ENCODE peak calls at places on chromosomes 13 and 19, in eight cellular contexts. V, P, B, I, O, T, W and J are unnamed samples. For H3K36me3, the result is how much of the 10 kb centered on the place peaks cover.

GRCh38 chr19:8251025-8251472 is 41.9 kb downstream of the CERS4 start:
- DNase-seq in I (peak), B (peak), O (peak), W (no peak), P (no peak), T (peak), V (peak), J (no peak)

GRCh38 chr19:43809762-43810696 is 7.8 kb upstream of the LYPD5 start:
- DNase-seq in O (no peak), W (peak), V (peak), T (no peak), B (no peak), I (no peak), P (peak), J (no peak)

GRCh38 chr13:75607447-75607846 is 28.7 kb upstream of the LMO7 start:
- DNase-seq in V (no peak), W (no peak), O (no peak), P (no peak), B (no peak), I (no peak), T (no peak), J (no peak)

GRCh38 chr19:9848761-9849160 is 13.6 kb downstream of the PIN1 start:
- DNase-seq in T (no peak), I (no peak), W (no peak), P (no peak), V (no peak), O (no peak), B (no peak), J (no peak)

GRCh38 chr19:11736696-11737095 is 2.0 kb downstream of the ZNF823 start:
- DNase-seq in I (no peak), W (peak), O (peak), T (peak), P (peak), B (peak), V (peak), J (no peak)

GRCh38 chr13:41746259-41746658 is 214.7 kb downstream of the VWA8 start:
- DNase-seq in V (peak), B (peak), I (no peak), O (no peak), P (no peak), T (no peak), W (peak), J (no peak)

GRCh38 chr19:33449799-33450198 is 71.8 kb downstream of the PEPD start:
- DNase-seq in I (no peak), B (no peak), O (no peak), V (no peak), T (no peak), W (no peak), P (no peak), J (no peak)

GRCh38 chr13:79593611-79594275 is 112.8 kb downstream of the NDFIP2 start:
- DNase-seq in V (peak), B (peak), I (no peak), P (no peak), T (no peak), O (no peak), W (peak), J (no peak)

GRCh38 chr13:47426126-47426849 is 529.4 kb upstream of the HTR2A start:
- DNase-seq in P (no peak), V (peak), T (peak), B (peak), W (peak), I (no peak), O (peak), J (no peak)

GRCh38 chr13:48043789-48044503 is 6.4 kb downstream of the NUDT15 start:
- DNase-seq in V (peak), W (peak), T (no peak), O (no peak), P (no peak), B (no peak), I (no peak), J (no peak)

GRCh38 chr19:38781058-38781457 is 7.7 kb upstream of the LGALS7 start:
- DNase-seq in W (no peak), P (no peak), I (no peak), B (no peak), T (no peak), O (no peak), V (no peak), J (no peak)

GRCh38 chr19:44891016-44891882 is at the start of gene TOMM40:
- DNase-seq in T (no peak), V (peak), I (peak), B (peak), P (no peak), W (peak), O (peak), J (peak)

GRCh38 chr13:31045621-31046081 is 113.2 kb downstream of the TEX26 start:
- DNase-seq in O (no peak), P (peak), I (no peak), B (peak), W (peak), T (peak), V (peak), J (peak)

GRCh38 chr19:33376423-33376822 is 2.9 kb downstream of the CEBPG start:
- DNase-seq in W (peak), B (peak), V (peak), I (peak), P (peak), O (peak), T (peak), J (no peak)

GRCh38 chr13:62092949-62093348 is 677.3 kb upstream of the PCDH20 start:
- DNase-seq in I (no peak), W (no peak), O (no peak), P (no peak), B (no peak), V (no peak), T (no peak), J (no peak)

GRCh38 chr19:17950310-17951150 is 16.4 kb upstream of the KCNN1 start:
- DNase-seq in P (no peak), I (no peak), V (no peak), O (peak), T (no peak), B (no peak), W (no peak), J (peak)

GRCh38 chr13:110471156-110471832 is 90.2 kb downstream of the RAB20 start:
- DNase-seq in V (no peak), O (no peak), W (no peak), P (no peak), T (no peak), I (no peak), B (no peak), J (no peak)

GRCh38 chr13:97866346-97866745 is 87.1 kb upstream of the IPO5 start:
- DNase-seq in O (no peak), T (no peak), W (no peak), B (no peak), I (no peak), P (no peak), V (no peak), J (no peak)

GRCh38 chr19:33562636-33563035 is 41.0 kb upstream of the PEPD start:
- DNase-seq in I (no peak), W (no peak), V (no peak), P (no peak), O (no peak), B (no peak), T (no peak), J (no peak)

GRCh38 chr19:50510700-50511068 is 307 bp downstream of the JOSD2 start:
- DNase-seq in V (no peak), B (no peak), W (no peak), I (no peak), P (peak), T (no peak), O (no peak), J (no peak)

GRCh38 chr19:46787040-46787330 is 1.4 kb downstream of the SLC1A5 start:
- DNase-seq in W (no peak), P (no peak), O (no peak), T (no peak), V (no peak), B (no peak), I (no peak), J (no peak)
- H3K4me3 ChIP-seq in W (peak), P (peak), O (peak), T (peak), V (peak), B (peak), I (peak), J (peak)

DNA sequence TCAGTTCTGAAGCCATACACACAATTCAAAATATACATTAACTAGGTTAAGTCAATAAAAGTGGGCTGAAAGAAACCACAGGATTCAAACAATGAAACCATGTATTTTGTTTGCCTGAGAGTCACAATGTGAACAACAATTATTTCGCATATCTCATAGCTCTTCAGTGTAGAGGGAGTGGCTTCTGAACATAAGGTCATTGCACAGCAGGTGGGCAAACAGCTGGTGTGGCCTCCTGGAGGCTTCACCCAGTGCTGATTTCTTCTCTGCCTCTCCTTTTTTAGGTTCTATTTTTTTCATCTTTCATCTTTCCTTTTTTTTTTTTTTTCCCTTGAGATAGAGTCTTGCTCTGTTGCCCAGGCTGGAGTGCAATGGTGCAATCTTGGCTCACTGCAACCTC is 40.4 kb upstream of the ZNF254 start:
- DNase-seq in I (no peak), T (no peak), O (no peak), W (no peak), V (no peak), B (no peak), P (no peak), J (no peak)
- H3K36me3 ChIP-seq in I (half or more), T (under half), O (half or more), W (under half), V (under half), B (under half), P (under half), J (half or more)

GRCh38 chr19:29843180-29844051 is 31.6 kb downstream of the CCNE1 start:
- DNase-seq in P (no peak), V (no peak), B (no peak), I (no peak), O (peak), W (peak), T (peak), J (peak)
- H3K4me3 ChIP-seq in P (peak), V (no peak), B (no peak), I (peak), O (peak), W (peak), T (peak), J (peak)

GRCh38 chr19:4101496-4101770 is 22.5 kb downstream of the MAP2K2 start:
- DNase-seq in V (no peak), O (no peak), T (no peak), W (no peak), I (no peak), P (no peak), B (no peak), J (no peak)

GRCh38 chr19:4100647-4101495 is 23.1 kb downstream of the MAP2K2 start:
- DNase-seq in I (no peak), P (no peak), B (no peak), O (no peak), V (no peak), T (no peak), W (no peak), J (no peak)

GRCh38 chr19:4102339-4103072 is 21.4 kb downstream of the MAP2K2 start:
- DNase-seq in B (no peak), V (no peak), I (no peak), W (no peak), T (no peak), O (no peak), P (no peak), J (no peak)

GRCh38 chr19:4099054-4099764 is 24.7 kb downstream of the MAP2K2 start:
- DNase-seq in I (no peak), P (no peak), V (no peak), W (no peak), T (no peak), B (no peak), O (no peak), J (no peak)

GRCh38 chr19:4103073-4103418 is 20.9 kb downstream of the MAP2K2 start:
- DNase-seq in V (no peak), W (no peak), P (no peak), T (no peak), O (no peak), B (no peak), I (no peak), J (no peak)
- H3K36me3 ChIP-seq in V (half or more), W (half or more), P (under half), T (under half), O (half or more), B (under half), I (half or more), J (half or more)

GRCh38 chr13:99305180-99305965 is 1.8 kb downstream of the GPR183 start:
- DNase-seq in P (no peak), V (no peak), W (no peak), B (no peak), I (no peak), O (no peak), T (no peak), J (no peak)
- H3K4me3 ChIP-seq in P (no peak), V (no peak), W (no peak), B (no peak), I (peak), O (peak), T (no peak), J (peak)

GRCh38 chr19:4443966-4444764 is 13.4 kb downstream of the UBXN6 start:
- DNase-seq in W (no peak), T (no peak), O (no peak), P (no peak), B (no peak), V (no peak), I (no peak), J (peak)
- H3K36me3 ChIP-seq in W (under half), T (under half), O (half or more), P (under half), B (under half), V (half or more), I (half or more), J (under half)